ENCODE peak calls at places on chromosomes 6 and 20, in nine cellular contexts. One of them, this sample, is unnamed.

GRCh38 chr6:75824160-75824559 is 75.1 kb downstream of the MYO6 start:
- DNase-seq in activated gamma-delta T cell treated with anti-CD3 and anti-CD28 coated beads, Interleukin-2, amount 50 U/mL, for 16 hours: no peak
- DNase-seq in RWPE1: no peak
- DNase-seq in GF-D8: no peak
- DNase-seq in adrenal gland: no peak
- DNase-seq in amygdala: no peak
- DNase-seq in SHP77 treated with DMSO at 0.1 percent for 48 hours: no peak
- DNase-seq in cardiac fibroblast: no peak
- DNase-seq in fibroblast of mammary gland: no peak
- DNase-seq in this sample: no peak

GRCh38 chr20:34290471-34290870 is 12.7 kb downstream of the AHCY start:
- DNase-seq in RWPE1: no peak
- DNase-seq in cardiac fibroblast: no peak
- DNase-seq in SHP77 treated with DMSO at 0.1 percent for 48 hours: no peak
- DNase-seq in GF-D8: no peak
- DNase-seq in amygdala: no peak
- DNase-seq in fibroblast of mammary gland: no peak
- DNase-seq in adrenal gland: no peak
- DNase-seq in activated gamma-delta T cell treated with anti-CD3 and anti-CD28 coated beads, Interleukin-2, amount 50 U/mL, for 16 hours: no peak
- DNase-seq in this sample: no peak

GRCh38 chr6:79946773-79947190 is 571 bp downstream of the ELOVL4 start:
- DNase-seq in SHP77 treated with DMSO at 0.1 percent for 48 hours: no peak
- DNase-seq in adrenal gland: peak; percentile 6
- DNase-seq in activated gamma-delta T cell treated with anti-CD3 and anti-CD28 coated beads, Interleukin-2, amount 50 U/mL, for 16 hours: no peak
- DNase-seq in fibroblast of mammary gland: peak; percentile 29
- DNase-seq in amygdala: no peak
- DNase-seq in RWPE1: peak; percentile 34
- DNase-seq in GF-D8: no peak
- DNase-seq in cardiac fibroblast: peak; percentile 24
- DNase-seq in this sample: no peak

GRCh38 chr6:20334334-20334733 is 67.3 kb upstream of the E2F3 start:
- DNase-seq in amygdala: no peak
- DNase-seq in SHP77 treated with DMSO at 0.1 percent for 48 hours: no peak
- DNase-seq in GF-D8: no peak
- DNase-seq in cardiac fibroblast: no peak
- DNase-seq in adrenal gland: no peak
- DNase-seq in fibroblast of mammary gland: no peak
- DNase-seq in activated gamma-delta T cell treated with anti-CD3 and anti-CD28 coated beads, Interleukin-2, amount 50 U/mL, for 16 hours: no peak
- DNase-seq in RWPE1: no peak
- DNase-seq in this sample: no peak

GRCh38 chr6:112833546-112834215 is 486.6 kb downstream of the RFPL4B start:
- DNase-seq in GF-D8: no peak
- DNase-seq in amygdala: no peak
- DNase-seq in activated gamma-delta T cell treated with anti-CD3 and anti-CD28 coated beads, Interleukin-2, amount 50 U/mL, for 16 hours: no peak
- DNase-seq in SHP77 treated with DMSO at 0.1 percent for 48 hours: peak; percentile 93
- DNase-seq in RWPE1: no peak
- DNase-seq in adrenal gland: no peak
- DNase-seq in cardiac fibroblast: peak; percentile 56
- DNase-seq in fibroblast of mammary gland: no peak
- DNase-seq in this sample: no peak

GRCh38 chr6:19279137-19279747 is 557.9 kb upstream of the ID4 start:
- DNase-seq in amygdala: no peak
- DNase-seq in GF-D8: no peak
- DNase-seq in activated gamma-delta T cell treated with anti-CD3 and anti-CD28 coated beads, Interleukin-2, amount 50 U/mL, for 16 hours: no peak
- DNase-seq in RWPE1: no peak
- DNase-seq in SHP77 treated with DMSO at 0.1 percent for 48 hours: no peak
- DNase-seq in fibroblast of mammary gland: peak; percentile 40
- DNase-seq in cardiac fibroblast: peak; percentile 45
- DNase-seq in adrenal gland: no peak
- DNase-seq in this sample: no peak

GRCh38 chr6:108565091-108565766 is 4.5 kb downstream of the FOXO3 start:
- DNase-seq in activated gamma-delta T cell treated with anti-CD3 and anti-CD28 coated beads, Interleukin-2, amount 50 U/mL, for 16 hours: no peak
- DNase-seq in SHP77 treated with DMSO at 0.1 percent for 48 hours: peak; percentile 23
- DNase-seq in GF-D8: peak; percentile 77
- DNase-seq in fibroblast of mammary gland: no peak
- DNase-seq in adrenal gland: no peak
- DNase-seq in amygdala: no peak
- DNase-seq in RWPE1: no peak
- DNase-seq in cardiac fibroblast: peak; percentile 32
- DNase-seq in this sample: no peak

GRCh38 chr20:2261105-2261504 is 34.7 kb upstream of the TGM3 start:
- DNase-seq in fibroblast of mammary gland: no peak
- DNase-seq in GF-D8: no peak
- DNase-seq in cardiac fibroblast: peak; percentile 8
- DNase-seq in amygdala: no peak
- DNase-seq in activated gamma-delta T cell treated with anti-CD3 and anti-CD28 coated beads, Interleukin-2, amount 50 U/mL, for 16 hours: no peak
- DNase-seq in adrenal gland: no peak
- DNase-seq in RWPE1: no peak
- DNase-seq in SHP77 treated with DMSO at 0.1 percent for 48 hours: no peak
- DNase-seq in this sample: no peak

GRCh38 chr6:7243188-7243942 is 69.6 kb downstream of the SSR1 start:
- DNase-seq in RWPE1: peak; percentile 71
- DNase-seq in SHP77 treated with DMSO at 0.1 percent for 48 hours: no peak
- DNase-seq in cardiac fibroblast: peak; percentile 73
- DNase-seq in fibroblast of mammary gland: peak; percentile 70
- DNase-seq in GF-D8: peak; percentile 68
- DNase-seq in amygdala: no peak
- DNase-seq in adrenal gland: peak; percentile 49
- DNase-seq in activated gamma-delta T cell treated with anti-CD3 and anti-CD28 coated beads, Interleukin-2, amount 50 U/mL, for 16 hours: peak; percentile 39
- DNase-seq in this sample: no peak

GRCh38 chr20:39855799-39856198 is 833.2 kb downstream of the MAFB start:
- DNase-seq in GF-D8: no peak
- DNase-seq in adrenal gland: no peak
- DNase-seq in fibroblast of mammary gland: peak; percentile 86
- DNase-seq in SHP77 treated with DMSO at 0.1 percent for 48 hours: no peak
- DNase-seq in activated gamma-delta T cell treated with anti-CD3 and anti-CD28 coated beads, Interleukin-2, amount 50 U/mL, for 16 hours: no peak
- DNase-seq in amygdala: no peak
- DNase-seq in RWPE1: no peak
- DNase-seq in cardiac fibroblast: no peak
- DNase-seq in this sample: no peak

GRCh38 chr20:48025061-48025515 is 239.8 kb upstream of the SULF2 start:
- DNase-seq in adrenal gland: peak; percentile 93
- DNase-seq in cardiac fibroblast: peak; percentile 94
- DNase-seq in fibroblast of mammary gland: peak; percentile 97
- DNase-seq in amygdala: no peak
- DNase-seq in activated gamma-delta T cell treated with anti-CD3 and anti-CD28 coated beads, Interleukin-2, amount 50 U/mL, for 16 hours: no peak
- DNase-seq in GF-D8: no peak
- DNase-seq in SHP77 treated with DMSO at 0.1 percent for 48 hours: no peak
- DNase-seq in RWPE1: peak; percentile 72
- DNase-seq in this sample: no peak

GRCh38 chr6:89369009-89369408 is 16.5 kb upstream of the UBE2J1 start:
- DNase-seq in amygdala: no peak
- DNase-seq in SHP77 treated with DMSO at 0.1 percent for 48 hours: no peak
- DNase-seq in adrenal gland: peak; percentile 70
- DNase-seq in fibroblast of mammary gland: peak; percentile 60
- DNase-seq in RWPE1: peak; percentile 60
- DNase-seq in GF-D8: no peak
- DNase-seq in cardiac fibroblast: peak; percentile 74
- DNase-seq in activated gamma-delta T cell treated with anti-CD3 and anti-CD28 coated beads, Interleukin-2, amount 50 U/mL, for 16 hours: no peak
- DNase-seq in this sample: no peak

GRCh38 chr6:10305740-10306423 is 109.0 kb downstream of the TFAP2A start:
- DNase-seq in cardiac fibroblast: no peak
- DNase-seq in amygdala: no peak
- DNase-seq in GF-D8: no peak
- DNase-seq in fibroblast of mammary gland: no peak
- DNase-seq in SHP77 treated with DMSO at 0.1 percent for 48 hours: no peak
- DNase-seq in activated gamma-delta T cell treated with anti-CD3 and anti-CD28 coated beads, Interleukin-2, amount 50 U/mL, for 16 hours: no peak
- DNase-seq in RWPE1: no peak
- DNase-seq in adrenal gland: no peak
- DNase-seq in this sample: no peak

GRCh38 chr20:38225900-38226263 is 34.7 kb downstream of the KIAA1755 start:
- DNase-seq in fibroblast of mammary gland: no peak
- DNase-seq in activated gamma-delta T cell treated with anti-CD3 and anti-CD28 coated beads, Interleukin-2, amount 50 U/mL, for 16 hours: no peak
- DNase-seq in amygdala: no peak
- DNase-seq in RWPE1: no peak
- DNase-seq in adrenal gland: no peak
- DNase-seq in GF-D8: no peak
- DNase-seq in SHP77 treated with DMSO at 0.1 percent for 48 hours: no peak
- DNase-seq in cardiac fibroblast: peak; percentile 73
- DNase-seq in this sample: no peak

GRCh38 chr20:40706977-40707582 is 18.0 kb upstream of the MAFB start:
- DNase-seq in SHP77 treated with DMSO at 0.1 percent for 48 hours: no peak
- DNase-seq in fibroblast of mammary gland: no peak
- DNase-seq in adrenal gland: no peak
- DNase-seq in activated gamma-delta T cell treated with anti-CD3 and anti-CD28 coated beads, Interleukin-2, amount 50 U/mL, for 16 hours: no peak
- DNase-seq in amygdala: no peak
- DNase-seq in GF-D8: no peak
- DNase-seq in RWPE1: no peak
- DNase-seq in cardiac fibroblast: no peak
- DNase-seq in this sample: no peak

GRCh38 chr6:34664270-34664971 is 32.1 kb downstream of the ILRUN start:
- DNase-seq in RWPE1: no peak
- DNase-seq in fibroblast of mammary gland: peak; percentile 57
- DNase-seq in cardiac fibroblast: peak; percentile 66
- DNase-seq in SHP77 treated with DMSO at 0.1 percent for 48 hours: no peak
- DNase-seq in activated gamma-delta T cell treated with anti-CD3 and anti-CD28 coated beads, Interleukin-2, amount 50 U/mL, for 16 hours: no peak
- DNase-seq in GF-D8: peak; percentile 74
- DNase-seq in adrenal gland: no peak
- DNase-seq in amygdala: no peak
- DNase-seq in this sample: no peak

GRCh38 chr6:28811873-28812272 is 111.9 kb downstream of the TRIM27 start:
- DNase-seq in GF-D8: no peak
- DNase-seq in amygdala: no peak
- DNase-seq in cardiac fibroblast: peak; percentile 10
- DNase-seq in SHP77 treated with DMSO at 0.1 percent for 48 hours: no peak
- DNase-seq in activated gamma-delta T cell treated with anti-CD3 and anti-CD28 coated beads, Interleukin-2, amount 50 U/mL, for 16 hours: no peak
- DNase-seq in fibroblast of mammary gland: peak; percentile 56
- DNase-seq in adrenal gland: no peak
- DNase-seq in RWPE1: no peak
- DNase-seq in this sample: no peak

GRCh38 chr6:35694462-35694861 is 5.7 kb upstream of the FKBP5 start:
- DNase-seq in fibroblast of mammary gland: peak; percentile 78
- DNase-seq in activated gamma-delta T cell treated with anti-CD3 and anti-CD28 coated beads, Interleukin-2, amount 50 U/mL, for 16 hours: no peak
- DNase-seq in cardiac fibroblast: peak; percentile 43
- DNase-seq in adrenal gland: no peak
- DNase-seq in amygdala: no peak
- DNase-seq in GF-D8: no peak
- DNase-seq in RWPE1: peak; percentile 64
- DNase-seq in SHP77 treated with DMSO at 0.1 percent for 48 hours: no peak
- DNase-seq in this sample: no peak

GRCh38 chr20:59428441-59429205 is 128.2 kb downstream of the EDN3 start:
- DNase-seq in fibroblast of mammary gland: no peak
- DNase-seq in adrenal gland: no peak
- DNase-seq in cardiac fibroblast: no peak
- DNase-seq in amygdala: no peak
- DNase-seq in GF-D8: no peak
- DNase-seq in activated gamma-delta T cell treated with anti-CD3 and anti-CD28 coated beads, Interleukin-2, amount 50 U/mL, for 16 hours: no peak
- DNase-seq in RWPE1: no peak
- DNase-seq in SHP77 treated with DMSO at 0.1 percent for 48 hours: no peak
- DNase-seq in this sample: no peak

This sample was measured in nucleus accumbens.